ENCODE peak calls at places on chromosomes 13 and 19, in five cellular contexts. F is endodermal cell, G is endothelial cell of umbilical vein, M is stomach, V is heart left ventricle. C is an unnamed sample.

GRCh38 chr13:41802033-41802683 is 158.8 kb downstream of the VWA8 start:
- DNase-seq in F (no peak), G (no peak), M (no peak), V (no peak), C (no peak)

GRCh38 chr13:95509521-95510315 is 42.8 kb upstream of the CLDN10 start:
- DNase-seq in F (no peak), G (no peak), M (no peak), V (no peak), C (no peak)

GRCh38 chr13:21297452-21297851 is 121.0 kb downstream of the MRPL57 start:
- DNase-seq in F (peak; percentile 46), G (no peak), M (no peak), V (no peak), C (no peak)

GRCh38 chr19:56725829-56726424 is 54.4 kb upstream of the ZNF835 start:
- DNase-seq in F (no peak), G (no peak), M (no peak), V (no peak), C (no peak)

GRCh38 chr13:44932850-44933251 is 56.4 kb downstream of the NUFIP1 start:
- DNase-seq in F (peak; percentile 17), G (peak; percentile 93), M (peak; percentile 45), V (peak; percentile 46), C (no peak)

GRCh38 chr13:50125306-50125555 is 110.0 kb downstream of the KCNRG start:
- DNase-seq in F (no peak), G (no peak), M (no peak), V (no peak), C (no peak)

GRCh38 chr13:46751811-46752635 is 44.9 kb downstream of the ESD start:
- DNase-seq in F (no peak), G (no peak), M (no peak), V (no peak), C (no peak)

GRCh38 chr19:17755977-17756670 is 4.8 kb downstream of the FCHO1 start:
- DNase-seq in F (peak; percentile 90), G (no peak), M (peak; percentile 78), V (no peak), C (peak; percentile 39)

GRCh38 chr13:28442872-28443271 is 52.1 kb downstream of the FLT1 start:
- DNase-seq in F (no peak), G (no peak), M (no peak), V (peak; percentile 38), C (no peak)

GRCh38 chr13:24228852-24229458 is 68.4 kb downstream of the SPATA13 start:
- DNase-seq in F (peak; percentile 69), G (peak; percentile 67), M (no peak), V (no peak), C (peak; percentile 28)

GRCh38 chr13:26025196-26025595 is 26.6 kb downstream of the SHISA2 start:
- DNase-seq in F (peak; percentile 56), G (no peak), M (no peak), V (no peak), C (no peak)

GRCh38 chr13:33284916-33285315 is 639 bp downstream of the STARD13 start:
- DNase-seq in F (no peak), G (peak; percentile 62), M (no peak), V (no peak), C (no peak)

GRCh38 chr19:19873381-19873780 is 7.7 kb downstream of the ZNF253 start:
- DNase-seq in F (no peak), G (no peak), M (no peak), V (no peak), C (no peak)

DNA sequence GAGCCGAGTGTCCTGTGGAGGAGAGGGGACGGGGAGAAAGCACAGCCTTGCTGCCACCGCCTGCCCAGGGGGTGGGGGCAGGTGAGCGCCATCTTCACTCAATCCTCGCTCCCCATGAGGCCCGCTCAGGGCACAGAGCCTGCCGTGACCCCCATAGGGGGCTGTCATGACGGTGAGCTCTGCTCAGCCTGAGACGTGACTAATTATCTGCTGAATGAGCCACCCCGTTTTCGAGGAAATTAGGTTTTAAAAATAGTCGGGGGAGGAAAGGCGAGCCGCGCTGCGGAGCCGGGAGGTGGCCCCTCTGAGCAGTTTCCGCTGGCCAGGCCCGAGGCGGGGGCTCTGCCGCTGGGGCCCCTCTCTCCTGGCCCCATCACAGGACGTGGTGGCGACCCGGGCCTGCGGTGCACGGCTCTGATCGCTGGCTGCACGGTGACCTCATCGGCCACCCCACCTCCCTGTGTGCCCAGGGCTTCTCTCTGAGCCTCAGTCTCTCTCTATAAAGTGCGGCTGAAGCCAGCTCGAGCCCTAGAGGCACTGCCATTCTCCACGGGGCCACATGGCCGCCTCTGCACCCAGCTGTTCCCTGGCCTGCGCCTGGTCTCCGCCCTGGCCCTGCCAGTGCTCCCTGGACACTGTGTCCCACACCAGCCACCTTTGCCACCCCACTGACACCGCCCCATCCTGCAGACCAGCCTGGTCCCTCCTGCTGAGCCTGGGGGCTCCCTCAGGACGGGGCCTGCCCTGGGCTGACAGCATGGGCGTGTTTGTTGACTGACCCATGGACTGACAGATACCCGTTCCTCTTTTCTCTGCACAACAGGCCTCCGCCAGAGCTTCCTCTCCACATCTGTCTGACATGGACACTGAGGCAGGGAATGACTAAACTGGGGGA is 28.3 kb downstream of the PIP5K1C start:
- DNase-seq in F (peak; percentile 45), G (peak; percentile 64), M (no peak), V (peak; percentile 59), C (no peak)
- TF ChIP-seq CTCF in F (no peak), G (peak; percentile 40), M (no peak), V (peak; percentile 44), C (no peak)

GRCh38 chr19:33310606-33311325 is 8.4 kb upstream of the CEBPA start:
- DNase-seq in F (no peak), G (no peak), M (peak; percentile 80), V (no peak), C (no peak)
- TF ChIP-seq CTCF in F (no peak), G (no peak), M (no peak), V (no peak), C (no peak)

GRCh38 chr19:6393982-6394412 is 1.0 kb upstream of the GTF2F1 start:
- DNase-seq in F (no peak), G (no peak), M (no peak), V (no peak), C (no peak)

GRCh38 chr19:6396305-6396704 is 3.3 kb upstream of the GTF2F1 start:
- DNase-seq in F (no peak), G (no peak), M (no peak), V (no peak), C (no peak)

GRCh38 chr19:6394831-6395230 is 1.9 kb upstream of the GTF2F1 start:
- DNase-seq in F (peak; percentile 39), G (no peak), M (no peak), V (no peak), C (no peak)

GRCh38 chr19:6392219-6393073 is 518 bp downstream of the GTF2F1 start:
- DNase-seq in F (no peak), G (no peak), M (no peak), V (no peak), C (no peak)

GRCh38 chr19:6393074-6393981 is at the start of gene GTF2F1:
- DNase-seq in F (peak; percentile 96), G (peak; percentile 92), M (peak; percentile 92), V (peak; percentile 98), C (peak; percentile 87)
- TF ChIP-seq CTCF in F (peak; percentile 45), G (peak; percentile 9), M (no peak), V (peak; percentile 33), C (no peak)

DNA sequence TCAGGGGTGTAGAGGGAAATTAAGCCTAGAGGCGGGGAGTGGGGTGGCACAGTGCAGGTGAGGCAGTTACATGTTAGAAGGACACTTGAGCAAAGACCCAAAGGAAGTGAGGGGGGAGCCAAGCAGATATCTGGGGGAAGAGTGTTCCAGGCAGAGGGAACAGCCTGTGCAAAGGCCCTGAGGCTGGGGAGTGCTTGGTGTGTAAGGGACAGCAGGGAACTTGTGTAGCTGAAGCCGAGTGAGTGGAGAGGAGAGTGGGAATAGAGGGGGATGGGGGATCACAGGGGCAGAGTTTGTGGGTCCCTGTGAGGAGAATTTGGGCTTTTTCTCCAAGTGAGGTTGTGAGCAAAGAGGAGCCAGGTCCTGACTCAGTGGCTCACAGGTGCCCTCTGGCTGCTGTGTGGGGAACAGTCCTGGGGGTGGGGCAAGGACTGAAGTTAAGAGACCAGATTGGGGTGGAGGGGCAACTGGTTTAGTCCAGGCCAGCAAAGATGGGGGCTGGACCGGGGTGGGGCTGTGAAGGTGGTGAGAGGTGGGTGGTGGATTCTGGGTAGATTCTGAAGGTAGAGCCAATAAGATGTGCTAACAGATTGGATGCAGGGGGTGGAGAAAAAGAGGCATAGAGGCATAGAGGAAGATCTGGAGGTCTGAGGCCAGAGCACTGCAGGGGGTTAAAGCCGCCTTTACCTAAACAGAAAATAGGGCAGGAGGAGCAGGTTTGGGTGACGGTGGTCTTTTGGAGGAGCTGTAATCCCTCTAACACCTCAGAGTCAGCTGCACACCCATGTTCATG is 75.3 kb downstream of the CACNA1A start:
- DNase-seq in F (peak; percentile 88), G (peak; percentile 39), M (peak; percentile 35), V (no peak), C (peak; percentile 56)
- TF ChIP-seq CTCF in F (peak; percentile 84), G (peak; percentile 84), M (no peak), V (peak; percentile 61), C (peak; percentile 60)

DNA sequence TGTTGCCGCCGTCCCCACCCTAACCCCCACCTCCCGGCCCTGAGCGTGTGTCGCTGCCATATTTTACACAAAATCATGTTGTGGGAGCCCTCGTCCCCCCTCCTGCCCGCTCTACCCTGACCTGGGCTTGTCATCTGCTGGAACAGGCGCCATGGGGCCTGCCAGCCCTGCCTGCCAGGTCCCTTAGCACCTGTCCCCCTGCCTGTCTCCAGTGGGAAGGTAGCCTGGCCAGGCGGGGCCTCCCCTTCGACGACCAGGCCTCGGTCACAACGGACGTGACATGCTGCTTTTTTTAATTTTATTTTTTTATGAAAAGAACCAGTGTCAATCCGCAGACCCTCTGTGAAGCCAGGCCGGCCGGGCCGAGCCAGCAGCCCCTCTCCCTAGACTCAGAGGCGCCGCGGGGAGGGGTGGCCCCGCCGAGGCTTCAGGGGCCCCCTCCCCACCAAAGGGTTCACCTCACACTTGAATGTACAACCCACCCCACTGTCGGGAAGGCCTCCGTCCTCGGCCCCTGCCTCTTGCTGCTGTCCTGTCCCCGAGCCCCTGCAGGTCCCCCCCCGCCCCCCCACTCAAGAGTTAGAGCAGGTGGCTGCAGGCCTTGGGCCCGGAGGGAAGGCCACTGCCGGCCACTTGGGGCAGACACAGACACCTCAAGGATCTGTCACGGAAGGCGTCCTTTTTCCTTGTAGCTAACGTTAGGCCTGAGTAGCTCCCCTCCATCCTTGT is 6.4 kb downstream of the YIPF2 start:
- DNase-seq in F (no peak), G (no peak), M (no peak), V (no peak), C (no peak)
- TF ChIP-seq CTCF in F (peak; percentile 28), G (no peak), M (no peak), V (no peak), C (no peak)

GRCh38 chr19:8243146-8243545 is 34.0 kb downstream of the CERS4 start:
- DNase-seq in F (no peak), G (no peak), M (no peak), V (no peak), C (no peak)

GRCh38 chr19:8241646-8242045 is 32.5 kb downstream of the CERS4 start:
- DNase-seq in F (no peak), G (no peak), M (no peak), V (no peak), C (no peak)

GRCh38 chr19:8242212-8242821 is 33.1 kb downstream of the CERS4 start:
- DNase-seq in F (no peak), G (no peak), M (no peak), V (no peak), C (no peak)

GRCh38 chr19:8245869-8246835 is 37.0 kb downstream of the CERS4 start:
- DNase-seq in F (no peak), G (no peak), M (no peak), V (no peak), C (no peak)

DNA sequence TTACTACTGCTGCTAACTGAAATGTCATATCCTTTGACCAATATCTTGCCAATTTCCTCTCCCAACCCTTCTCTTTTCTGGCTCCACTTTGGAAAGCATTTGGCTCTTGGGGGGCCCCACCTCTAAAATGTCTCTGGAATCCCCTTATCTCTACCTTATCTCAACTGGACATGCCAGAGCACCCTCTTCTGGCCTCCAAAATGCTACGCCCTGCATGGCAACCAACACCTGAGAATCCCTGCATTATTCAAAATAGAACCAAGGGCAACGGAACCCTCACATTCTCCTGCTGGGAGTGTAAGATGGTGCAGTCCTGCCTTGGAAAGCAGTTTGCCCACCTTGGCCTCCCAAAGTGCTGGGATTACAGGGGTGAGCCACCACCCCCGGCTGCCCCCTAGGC is 35.3 kb downstream of the CERS4 start:
- DNase-seq in F (no peak), G (no peak), M (no peak), V (no peak), C (no peak)
- TF ChIP-seq CTCF in F (no peak), G (no peak), M (no peak), V (no peak), C (no peak)

C was measured in Calu3.